ENCODE peak calls at places on chromosomes 2 and 18, in seven cellular contexts. G, F, U, V, P, B and C are unnamed samples.

GRCh38 chr2:219571311-219572236 is at the start of gene OBSL1:
- DNase-seq in B (peak), V (peak), G (no peak), P (peak), U (peak), F (peak), C (peak)

GRCh38 chr2:176317246-176318065 is 48.2 kb downstream of the MTX2 start:
- DNase-seq in P (no peak), G (no peak), U (no peak), V (no peak), B (no peak), F (no peak), C (peak)

GRCh38 chr18:50629148-50629631 is 69.3 kb downstream of the MAPK4 start:
- DNase-seq in G (no peak), F (no peak), B (no peak), P (no peak), V (no peak), U (no peak), C (no peak)

GRCh38 chr18:47772374-47773248 is 157.8 kb downstream of the SMAD2 start:
- DNase-seq in U (peak), P (peak), B (no peak), V (peak), G (peak), F (peak), C (peak)

GRCh38 chr2:203740741-203741363 is 34.4 kb downstream of the CD28 start:
- DNase-seq in F (no peak), G (no peak), P (no peak), V (no peak), U (no peak), B (no peak), C (no peak)

GRCh38 chr2:23905155-23905554 is 21.8 kb downstream of the ATAD2B start:
- DNase-seq in F (peak), B (no peak), P (no peak), V (no peak), G (no peak), U (no peak), C (peak)

GRCh38 chr2:39243469-39244123 is at the start of gene CDKL4:
- DNase-seq in V (no peak), B (no peak), U (peak), G (no peak), P (no peak), F (no peak), C (no peak)

GRCh38 chr18:31102941-31103340 is 720 bp upstream of the DSC2 start:
- DNase-seq in G (no peak), B (no peak), V (no peak), F (no peak), U (no peak), P (no peak), C (no peak)

GRCh38 chr18:45863469-45863868 is 38.0 kb downstream of the SIGLEC15 start:
- DNase-seq in B (no peak), V (no peak), G (no peak), F (no peak), P (no peak), U (no peak), C (no peak)

GRCh38 chr2:241219030-241219382 is 30.5 kb downstream of the ANO7 start:
- DNase-seq in U (no peak), B (no peak), V (no peak), G (no peak), P (no peak), F (no peak), C (no peak)

GRCh38 chr2:241215421-241215820 is 26.9 kb downstream of the ANO7 start:
- DNase-seq in U (no peak), V (no peak), G (no peak), F (no peak), P (no peak), B (no peak), C (no peak)

GRCh38 chr2:241216211-241216761 is 27.8 kb downstream of the ANO7 start:
- DNase-seq in B (no peak), U (no peak), V (no peak), G (no peak), P (no peak), F (peak), C (no peak)

GRCh38 chr2:241218131-241219029 is 29.9 kb downstream of the ANO7 start:
- DNase-seq in F (peak), B (peak), U (peak), P (no peak), V (peak), G (peak), C (peak)

GRCh38 chr2:241217320-241218031 is 29.0 kb downstream of the ANO7 start:
- DNase-seq in P (peak), V (peak), F (peak), G (no peak), U (peak), B (peak), C (peak)
- H3K4me3 ChIP-seq in P (peak), V (peak), F (peak), G (no peak), U (peak), B (no peak), C (peak)

GRCh38 chr2:118588826-118589225 is 258.6 kb downstream of the EN1 start:
- DNase-seq in G (no peak), P (no peak), U (no peak), F (no peak), B (no peak), V (no peak), C (no peak)
- H3K4me3 ChIP-seq in G (no peak), P (no peak), U (no peak), F (no peak), B (no peak), V (no peak), C (no peak)

DNA sequence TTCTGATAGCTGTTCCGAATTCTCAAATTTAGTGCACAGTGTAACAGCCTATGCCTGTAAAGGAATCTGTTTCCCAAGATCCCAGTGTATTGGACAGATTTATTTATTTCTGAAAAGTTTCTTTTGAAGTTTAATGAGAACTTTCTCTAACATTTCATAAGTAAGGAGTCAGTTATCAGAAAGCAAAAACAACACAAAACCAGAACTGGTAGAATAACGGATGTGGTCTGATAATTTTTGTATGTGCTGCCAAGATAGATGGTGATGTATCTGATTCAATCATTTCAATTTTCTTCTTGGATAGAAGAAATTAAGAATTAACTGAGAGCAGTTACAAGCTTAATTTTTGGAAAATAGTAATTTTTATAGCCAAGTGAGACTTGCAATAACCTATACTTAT is 374.3 kb downstream of the SOCS6 start:
- DNase-seq in G (no peak), P (no peak), B (no peak), F (no peak), U (no peak), V (no peak), C (no peak)
- H3K4me3 ChIP-seq in G (no peak), P (no peak), B (no peak), F (no peak), U (no peak), V (no peak), C (no peak)

GRCh38 chr2:37377187-37377532 is 32.7 kb downstream of the QPCT start:
- DNase-seq in P (no peak), G (no peak), U (no peak), V (no peak), F (peak), B (no peak), C (peak)

GRCh38 chr2:37379881-37380296 is 35.5 kb downstream of the QPCT start:
- DNase-seq in U (no peak), V (no peak), P (no peak), G (no peak), B (no peak), F (no peak), C (no peak)

GRCh38 chr2:37375721-37376399 is 31.4 kb downstream of the QPCT start:
- DNase-seq in B (no peak), F (no peak), G (no peak), V (no peak), U (no peak), P (no peak), C (no peak)

GRCh38 chr2:37378411-37378810 is 34.0 kb downstream of the QPCT start:
- DNase-seq in B (no peak), V (no peak), U (no peak), P (no peak), G (no peak), F (peak), C (peak)

GRCh38 chr2:37376421-37377186 is 32.2 kb downstream of the QPCT start:
- DNase-seq in F (peak), P (no peak), B (no peak), U (no peak), G (peak), V (no peak), C (peak)
- H3K4me3 ChIP-seq in F (peak), P (no peak), B (no peak), U (peak), G (peak), V (no peak), C (no peak)

GRCh38 chr2:237591379-237591881 is 896 bp upstream of the RAB17 start:
- DNase-seq in G (no peak), P (peak), B (peak), V (no peak), F (no peak), U (no peak), C (no peak)
- H3K4me3 ChIP-seq in G (no peak), P (no peak), B (no peak), V (no peak), F (no peak), U (no peak), C (no peak)